ENCODE peak calls at places on chromosomes 12 and 14, in nine cellular contexts. B is NCI-H748 treated with DMSO at 0.1 percent for 48 hours; K is stimulated activated CD4-positive, alpha-beta T cell treated with anti-CD3 and anti-CD28 coated beads, Interleukin-2, amount 100 ng/mL, for 48 hours; Z is naive thymus-derived CD8-positive, alpha-beta T cell; D is AG04450; C is cardiac muscle cell; S is Caki2; T is B cell; G is CD4-positive, alpha-beta T cell. X is an unnamed sample.

GRCh38 chr12:92108651-92109050 is 37.0 kb downstream of the BTG1 start:
- DNase-seq in C (peak), G (no peak), S (peak), Z (no peak), D (peak), T (no peak), B (peak), K (no peak), X (peak)

GRCh38 chr14:94373708-94374107 is 14.7 kb downstream of the SERPINA1 start:
- DNase-seq in Z (no peak), T (no peak), D (peak), C (peak), G (no peak), K (no peak), B (no peak), S (peak), X (peak)

GRCh38 chr14:92465353-92466067 is 48.1 kb upstream of the RIN3 start:
- DNase-seq in Z (no peak), K (no peak), S (no peak), T (no peak), G (no peak), C (no peak), D (no peak), B (no peak), X (no peak)

GRCh38 chr12:6957151-6957701 is 6.1 kb downstream of the PTPN6 start:
- DNase-seq in Z (no peak), G (no peak), T (no peak), S (no peak), C (no peak), B (no peak), D (no peak), K (no peak), X (no peak)

GRCh38 chr14:23078692-23079116 is 16.2 kb downstream of the ACIN1 start:
- DNase-seq in K (no peak), D (peak), C (peak), Z (no peak), T (no peak), S (peak), G (no peak), B (no peak), X (peak)

GRCh38 chr12:7935464-7935772 is 569 bp downstream of the SLC2A3 start:
- DNase-seq in T (no peak), K (no peak), D (no peak), Z (no peak), B (no peak), C (peak), S (no peak), G (no peak), X (no peak)

GRCh38 chr12:47035459-47035858 is 44.0 kb upstream of the PCED1B start:
- DNase-seq in S (no peak), C (no peak), Z (no peak), B (no peak), G (no peak), D (no peak), T (no peak), K (no peak), X (no peak)

GRCh38 chr14:59529189-59529588 is 44.9 kb downstream of the JKAMP start:
- DNase-seq in D (no peak), K (no peak), T (no peak), B (no peak), S (no peak), C (no peak), G (no peak), Z (no peak), X (no peak)

GRCh38 chr12:14681640-14682039 is 14.8 kb downstream of the GUCY2C start:
- DNase-seq in G (no peak), C (peak), B (no peak), Z (no peak), D (no peak), T (no peak), S (no peak), K (no peak), X (no peak)

GRCh38 chr12:51421266-51421884 is 3.3 kb upstream of the SLC4A8 start:
- DNase-seq in S (peak), D (peak), B (peak), G (peak), K (peak), Z (peak), C (peak), T (peak), X (peak)

GRCh38 chr14:74508844-74509428 is 15.4 kb downstream of the ISCA2 start:
- DNase-seq in G (no peak), Z (no peak), K (no peak), C (no peak), B (no peak), D (no peak), S (no peak), T (no peak), X (no peak)

GRCh38 chr12:41680155-41680554 is 464.5 kb downstream of the GXYLT1 start:
- DNase-seq in G (no peak), C (no peak), T (no peak), B (no peak), D (no peak), S (no peak), K (no peak), Z (no peak), X (no peak)

GRCh38 chr14:71361335-71361734 is 454.1 kb downstream of the PCNX1 start:
- DNase-seq in D (no peak), C (peak), T (no peak), B (no peak), S (no peak), K (no peak), Z (no peak), G (no peak), X (peak)

GRCh38 chr14:102508774-102509743 is 517 bp downstream of the ANKRD9 start:
- DNase-seq in T (peak), Z (no peak), B (no peak), S (no peak), C (peak), D (no peak), K (no peak), G (no peak), X (no peak)

X was measured in brain microvascular endothelial cell.